ENCODE peak calls at places on chromosome 17, in ten cellular contexts. H is BJ; Y is B cell; N is GM06990; R is progenitor cell of endocrine pancreas; T is Calu3; M is heart right ventricle; D is WERI-Rb-1; S is neural crest cell; U is activated CD8-positive, alpha-beta T cell treated with anti-CD3 and anti-CD28 coated beads for 36 hours. Z is an unnamed sample.

GRCh38 chr17:81287741-81288430 is 7.2 kb downstream of the SLC38A10 start:
- DNase-seq in H (no peak), Y (no peak), N (no peak), R (no peak), T (no peak), M (no peak), D (no peak), S (no peak), U (no peak), Z (no peak)

GRCh38 chr17:74768069-74768762 is 7.9 kb downstream of the NAT9 start:
- DNase-seq in H (no peak), Y (no peak), N (no peak), R (no peak), T (peak), M (peak), D (no peak), S (no peak), U (no peak), Z (no peak)

GRCh38 chr17:42950044-42950783 is 14.0 kb downstream of the AARSD1 start:
- DNase-seq in H (no peak), Y (no peak), N (no peak), R (no peak), T (no peak), M (no peak), D (no peak), S (no peak), U (no peak), Z (no peak)

GRCh38 chr17:76385892-76386786 is 1.7 kb downstream of the SPHK1 start:
- DNase-seq in H (no peak), Y (peak), N (peak), R (peak), T (peak), M (peak), D (peak), S (peak), U (peak), Z (peak)

GRCh38 chr17:17028059-17028877 is 14.0 kb upstream of the MPRIP start:
- DNase-seq in H (peak), Y (no peak), N (no peak), R (peak), T (peak), M (peak), D (peak), S (peak), U (no peak), Z (no peak)

GRCh38 chr17:72901098-72901497 is 191.4 kb downstream of the SLC39A11 start:
- DNase-seq in H (no peak), Y (no peak), N (no peak), R (no peak), T (no peak), M (no peak), D (no peak), S (no peak), U (no peak), Z (no peak)

GRCh38 chr17:7356072-7356549 is 1.2 kb downstream of the TMEM95 start:
- DNase-seq in H (no peak), Y (peak), N (peak), R (peak), T (peak), M (peak), D (peak), S (peak), U (peak), Z (peak)

GRCh38 chr17:3935825-3936355 is 19.6 kb upstream of the P2RX1 start:
- DNase-seq in H (no peak), Y (no peak), N (no peak), R (no peak), T (no peak), M (no peak), D (no peak), S (no peak), U (no peak), Z (no peak)

GRCh38 chr17:4007346-4008081 is 43.3 kb upstream of the ATP2A3 start:
- DNase-seq in H (no peak), Y (no peak), N (no peak), R (no peak), T (no peak), M (no peak), D (no peak), S (no peak), U (no peak), Z (no peak)

GRCh38 chr17:64775701-64776570 is 113.8 kb upstream of the SMURF2 start:
- DNase-seq in H (no peak), Y (no peak), N (no peak), R (no peak), T (no peak), M (no peak), D (no peak), S (no peak), U (no peak), Z (no peak)

GRCh38 chr17:39219647-39220154 is 6.0 kb downstream of the STAC2 start:
- DNase-seq in H (no peak), Y (no peak), N (no peak), R (no peak), T (no peak), M (no peak), D (no peak), S (no peak), U (no peak), Z (no peak)

GRCh38 chr17:54892360-54892759 is 8.3 kb upstream of the TOM1L1 start:
- DNase-seq in H (no peak), Y (no peak), N (no peak), R (no peak), T (no peak), M (no peak), D (no peak), S (no peak), U (no peak), Z (no peak)

GRCh38 chr17:76585649-76586593 is at the start of gene ST6GALNAC2:
- DNase-seq in H (no peak), Y (peak), N (no peak), R (peak), T (peak), M (peak), D (peak), S (peak), U (peak), Z (no peak)

GRCh38 chr17:56185905-56186783 is 32.9 kb downstream of the ANKFN1 start:
- DNase-seq in H (peak), Y (no peak), N (no peak), R (no peak), T (no peak), M (no peak), D (no peak), S (no peak), U (no peak), Z (no peak)

GRCh38 chr17:38704645-38705522 is at the start of gene MLLT6:
- DNase-seq in H (no peak), Y (peak), N (peak), R (peak), T (peak), M (peak), D (peak), S (peak), U (peak), Z (no peak)

GRCh38 chr17:72774251-72774650 is 318.2 kb downstream of the SLC39A11 start:
- DNase-seq in H (no peak), Y (no peak), N (no peak), R (no peak), T (no peak), M (no peak), D (no peak), S (no peak), U (no peak), Z (no peak)

GRCh38 chr17:66304304-66305174 is 2.1 kb downstream of the PRKCA start:
- DNase-seq in H (no peak), Y (no peak), N (no peak), R (no peak), T (peak), M (no peak), D (no peak), S (no peak), U (peak), Z (no peak)

GRCh38 chr17:34117332-34117731 is 137.8 kb upstream of the CCL2 start:
- DNase-seq in H (no peak), Y (no peak), N (no peak), R (no peak), T (no peak), M (no peak), D (no peak), S (no peak), U (no peak), Z (no peak)

GRCh38 chr17:48247038-48247437 is 139.5 kb downstream of the SNX11 start:
- DNase-seq in H (no peak), Y (no peak), N (no peak), R (no peak), T (no peak), M (no peak), D (no peak), S (no peak), U (no peak), Z (no peak)

GRCh38 chr17:47717261-47717697 is 15.8 kb upstream of the TBX21 start:
- DNase-seq in H (no peak), Y (no peak), N (no peak), R (no peak), T (no peak), M (no peak), D (no peak), S (no peak), U (peak), Z (no peak)

GRCh38 chr17:38465420-38466345 is 37.4 kb downstream of the ARHGAP23 start:
- DNase-seq in H (peak), Y (peak), N (no peak), R (no peak), T (peak), M (peak), D (no peak), S (no peak), U (no peak), Z (no peak)

GRCh38 chr17:2029911-2030778 is at the start of gene DPH1:
- DNase-seq in H (no peak), Y (peak), N (peak), R (peak), T (peak), M (peak), D (peak), S (peak), U (peak), Z (no peak)

GRCh38 chr17:49244839-49245238 is 14.3 kb upstream of the PHOSPHO1 start:
- DNase-seq in H (no peak), Y (no peak), N (no peak), R (no peak), T (no peak), M (no peak), D (no peak), S (no peak), U (no peak), Z (no peak)

GRCh38 chr17:39617446-39618251 is 9.1 kb upstream of the PPP1R1B start:
- DNase-seq in H (no peak), Y (peak), N (peak), R (no peak), T (peak), M (peak), D (peak), S (no peak), U (peak), Z (no peak)

GRCh38 chr17:70629902-70630301 is 460.6 kb downstream of the KCNJ2 start:
- DNase-seq in H (no peak), Y (no peak), N (no peak), R (no peak), T (no peak), M (no peak), D (no peak), S (no peak), U (peak), Z (no peak)

GRCh38 chr17:57405486-57406072 is 149.3 kb downstream of the MSI2 start:
- DNase-seq in H (no peak), Y (no peak), N (no peak), R (no peak), T (no peak), M (no peak), D (no peak), S (no peak), U (no peak), Z (no peak)

GRCh38 chr17:68122587-68122986 is 87.1 kb downstream of the KPNA2 start:
- DNase-seq in H (no peak), Y (no peak), N (no peak), R (no peak), T (no peak), M (no peak), D (no peak), S (no peak), U (no peak), Z (no peak)

GRCh38 chr17:45398800-45399199 is 33.9 kb downstream of the ARHGAP27 start:
- DNase-seq in H (no peak), Y (no peak), N (no peak), R (no peak), T (no peak), M (no peak), D (peak), S (no peak), U (no peak), Z (no peak)
- TF ChIP-seq CTCF in H (no peak), Y (no peak), N (no peak), R (no peak), T (no peak), M (peak), D (peak), S (no peak), U (no peak), Z (no peak)

GRCh38 chr17:82323514-82324234 is 6.3 kb upstream of the CD7 start:
- DNase-seq in H (no peak), Y (no peak), N (no peak), R (no peak), T (no peak), M (no peak), D (no peak), S (no peak), U (no peak), Z (no peak)
- TF ChIP-seq CTCF in H (no peak), Y (no peak), N (no peak), R (no peak), T (no peak), M (no peak), D (no peak), S (no peak), U (no peak), Z (no peak)

GRCh38 chr17:5838661-5839300 is 231.4 kb upstream of the WSCD1 start:
- DNase-seq in H (no peak), Y (no peak), N (no peak), R (no peak), T (no peak), M (no peak), D (peak), S (no peak), U (no peak), Z (no peak)
- TF ChIP-seq CTCF in H (no peak), Y (no peak), N (no peak), R (no peak), T (no peak), M (no peak), D (peak), S (no peak), U (no peak), Z (no peak)

DNA sequence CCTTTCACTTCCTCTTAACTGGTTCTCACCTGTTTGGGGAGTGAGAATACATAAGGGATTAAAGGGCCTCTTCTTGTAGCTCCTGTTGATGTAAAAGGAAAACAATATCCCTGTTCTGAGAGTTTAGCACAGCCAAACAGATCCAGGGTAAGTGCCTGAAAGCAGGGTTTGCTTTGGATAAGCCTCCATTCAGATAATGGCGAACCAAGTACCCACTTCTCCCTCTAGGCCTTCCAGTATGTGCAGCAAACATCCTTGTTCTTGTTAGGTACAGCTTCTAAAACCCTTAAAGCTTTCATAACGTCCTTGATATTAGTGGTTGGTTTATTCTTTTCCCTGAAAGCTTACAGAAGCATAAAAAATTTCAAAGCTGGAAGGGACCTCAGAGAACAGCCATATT is 130.6 kb upstream of the DNAH9 start:
- DNase-seq in H (no peak), Y (no peak), N (no peak), R (no peak), T (no peak), M (no peak), D (no peak), S (no peak), U (no peak), Z (no peak)
- TF ChIP-seq CTCF in H (no peak), Y (no peak), N (no peak), R (no peak), T (no peak), M (no peak), D (no peak), S (no peak), U (no peak), Z (no peak)

GRCh38 chr17:59893617-59894100 is 738 bp downstream of the RPS6KB1 start:
- DNase-seq in H (no peak), Y (no peak), N (no peak), R (no peak), T (peak), M (no peak), D (no peak), S (no peak), U (peak), Z (no peak)
- TF ChIP-seq CTCF in H (peak), Y (no peak), N (no peak), R (no peak), T (no peak), M (no peak), D (no peak), S (peak), U (no peak), Z (no peak)

DNA sequence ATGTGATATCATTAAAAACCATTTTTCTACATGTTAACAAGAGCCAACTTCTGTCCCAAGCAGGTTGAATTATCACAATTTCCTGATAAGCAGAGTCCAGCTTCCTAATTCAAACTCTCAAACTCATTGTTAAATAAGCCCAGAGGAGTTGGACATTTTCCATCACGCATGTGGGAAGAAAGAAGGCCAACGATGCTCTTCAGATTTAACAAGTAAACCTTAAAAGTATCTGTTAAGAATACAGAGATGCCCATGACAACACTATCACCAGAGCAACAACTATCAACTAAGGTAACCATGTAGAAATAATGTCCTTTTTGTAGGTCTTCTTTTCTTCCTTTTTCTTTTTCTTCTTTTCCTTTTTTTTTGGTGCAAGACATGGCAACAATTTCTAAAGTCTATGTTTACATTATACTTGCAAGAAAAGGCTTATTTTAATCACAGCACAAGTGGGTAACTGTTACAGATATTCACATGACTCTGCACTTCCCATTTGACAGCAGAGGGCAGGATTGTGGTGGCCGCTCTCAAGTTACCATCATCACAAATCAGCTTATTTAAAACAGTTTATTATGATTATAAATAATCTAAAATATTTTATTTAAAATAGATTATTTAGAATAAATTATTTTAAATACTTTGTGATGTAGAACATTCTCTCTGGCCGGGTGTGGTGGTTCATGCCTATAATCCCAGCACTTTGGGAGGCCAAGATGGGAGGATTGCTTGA is 35.7 kb upstream of the DHRS7B start:
- DNase-seq in H (no peak), Y (no peak), N (no peak), R (no peak), T (no peak), M (no peak), D (no peak), S (no peak), U (no peak), Z (no peak)
- TF ChIP-seq CTCF in H (no peak), Y (no peak), N (no peak), R (no peak), T (no peak), M (no peak), D (no peak), S (no peak), U (no peak), Z (no peak)

Z was measured in omental fat pad.